ENCODE peak calls at places on chromosomes 1 and 21, in ten cellular contexts. One of them, this sample, is unnamed.

GRCh38 chr1:201020647-201021332 is 2.7 kb downstream of the KIF21B start:
- DNase-seq in GM12878: no peak
- DNase-seq in HCT116: no peak
- DNase-seq in A549: peak; percentile 78
- DNase-seq in neural progenitor cell: peak; percentile 93
- DNase-seq in GM23338: peak; percentile 84
- DNase-seq in PC-3: peak; percentile 47
- DNase-seq in OCI-LY7: peak; percentile 55
- DNase-seq in mesenchymal stem cell: peak; percentile 35
- DNase-seq in H9: peak; percentile 64
- DNase-seq in this sample: no peak

GRCh38 chr1:81915937-81916336 is 115.2 kb downstream of the ADGRL2 start:
- DNase-seq in HCT116: no peak
- DNase-seq in neural progenitor cell: no peak
- DNase-seq in A549: no peak
- DNase-seq in H9: no peak
- DNase-seq in mesenchymal stem cell: no peak
- DNase-seq in OCI-LY7: no peak
- DNase-seq in GM12878: no peak
- DNase-seq in PC-3: no peak
- DNase-seq in GM23338: no peak
- DNase-seq in this sample: no peak

GRCh38 chr1:111030590-111030989 is 66.9 kb upstream of the LRIF1 start:
- DNase-seq in OCI-LY7: peak; percentile 83
- DNase-seq in A549: peak; percentile 2
- DNase-seq in PC-3: peak; percentile 80
- DNase-seq in GM23338: peak; percentile 87
- DNase-seq in neural progenitor cell: peak; percentile 74
- DNase-seq in mesenchymal stem cell: peak; percentile 55
- DNase-seq in GM12878: peak; percentile 45
- DNase-seq in HCT116: peak; percentile 49
- DNase-seq in H9: peak; percentile 59
- DNase-seq in this sample: peak; percentile 22

GRCh38 chr1:94125551-94126514 is 4.9 kb upstream of the ABCA4 start:
- DNase-seq in neural progenitor cell: no peak
- DNase-seq in mesenchymal stem cell: no peak
- DNase-seq in PC-3: no peak
- DNase-seq in A549: no peak
- DNase-seq in HCT116: no peak
- DNase-seq in H9: peak; percentile 47
- DNase-seq in GM12878: no peak
- DNase-seq in OCI-LY7: no peak
- DNase-seq in GM23338: peak; percentile 54
- DNase-seq in this sample: no peak

GRCh38 chr1:154983776-154984466 is 777 bp downstream of the FLAD1 start:
- DNase-seq in HCT116: no peak
- DNase-seq in A549: no peak
- DNase-seq in neural progenitor cell: no peak
- DNase-seq in GM12878: no peak
- DNase-seq in OCI-LY7: peak; percentile 66
- DNase-seq in PC-3: peak; percentile 33
- DNase-seq in H9: no peak
- DNase-seq in mesenchymal stem cell: no peak
- DNase-seq in GM23338: no peak
- DNase-seq in this sample: no peak

GRCh38 chr1:51058863-51059262 is 43.2 kb upstream of the C1orf185 start:
- DNase-seq in GM23338: peak; percentile 27
- DNase-seq in mesenchymal stem cell: peak; percentile 57
- DNase-seq in neural progenitor cell: peak; percentile 44
- DNase-seq in H9: peak; percentile 40
- DNase-seq in OCI-LY7: peak; percentile 33
- DNase-seq in HCT116: no peak
- DNase-seq in GM12878: peak; percentile 12
- DNase-seq in A549: no peak
- DNase-seq in PC-3: peak; percentile 56
- DNase-seq in this sample: no peak

GRCh38 chr1:92952714-92953113 is 8.5 kb downstream of the DIPK1A start:
- DNase-seq in mesenchymal stem cell: no peak
- DNase-seq in A549: no peak
- DNase-seq in GM12878: no peak
- DNase-seq in H9: no peak
- DNase-seq in OCI-LY7: no peak
- DNase-seq in HCT116: no peak
- DNase-seq in PC-3: no peak
- DNase-seq in neural progenitor cell: no peak
- DNase-seq in GM23338: no peak
- DNase-seq in this sample: no peak

GRCh38 chr1:76136894-76137293 is 62.3 kb downstream of the ST6GALNAC3 start:
- DNase-seq in A549: no peak
- DNase-seq in GM23338: no peak
- DNase-seq in neural progenitor cell: no peak
- DNase-seq in H9: no peak
- DNase-seq in PC-3: no peak
- DNase-seq in HCT116: no peak
- DNase-seq in OCI-LY7: no peak
- DNase-seq in GM12878: no peak
- DNase-seq in mesenchymal stem cell: no peak
- DNase-seq in this sample: no peak

GRCh38 chr1:216071227-216071626 is 352.0 kb downstream of the USH2A start:
- DNase-seq in mesenchymal stem cell: no peak
- DNase-seq in H9: no peak
- DNase-seq in OCI-LY7: no peak
- DNase-seq in neural progenitor cell: no peak
- DNase-seq in GM23338: no peak
- DNase-seq in A549: no peak
- DNase-seq in PC-3: no peak
- DNase-seq in GM12878: no peak
- DNase-seq in HCT116: no peak
- DNase-seq in this sample: no peak

GRCh38 chr1:202014060-202014459 is 3.7 kb downstream of the ELF3 start:
- DNase-seq in GM12878: no peak
- DNase-seq in H9: no peak
- DNase-seq in neural progenitor cell: no peak
- DNase-seq in OCI-LY7: no peak
- DNase-seq in GM23338: no peak
- DNase-seq in PC-3: no peak
- DNase-seq in mesenchymal stem cell: no peak
- DNase-seq in HCT116: no peak
- DNase-seq in A549: no peak
- DNase-seq in this sample: no peak

GRCh38 chr1:32116531-32116930 is 8.7 kb downstream of the KPNA6 start:
- DNase-seq in OCI-LY7: no peak
- DNase-seq in H9: no peak
- DNase-seq in GM23338: no peak
- DNase-seq in PC-3: no peak
- DNase-seq in GM12878: no peak
- DNase-seq in neural progenitor cell: no peak
- DNase-seq in mesenchymal stem cell: peak; percentile 42
- DNase-seq in HCT116: no peak
- DNase-seq in A549: no peak
- DNase-seq in this sample: no peak

GRCh38 chr21:32278518-32279376 is at the start of gene MIS18A:
- DNase-seq in HCT116: peak; percentile 85
- DNase-seq in GM12878: peak; percentile 73
- DNase-seq in neural progenitor cell: peak; percentile 97
- DNase-seq in PC-3: peak; percentile 98
- DNase-seq in A549: peak; percentile 62
- DNase-seq in H9: peak; percentile 95
- DNase-seq in OCI-LY7: peak; percentile 94
- DNase-seq in GM23338: peak; percentile 95
- DNase-seq in mesenchymal stem cell: peak; percentile 98
- DNase-seq in this sample: peak; percentile 92

GRCh38 chr21:20971296-20971921 is 26.8 kb upstream of the NCAM2 start:
- DNase-seq in neural progenitor cell: peak; percentile 49
- DNase-seq in H9: peak; percentile 35
- DNase-seq in GM12878: no peak
- DNase-seq in A549: no peak
- DNase-seq in PC-3: peak; percentile 62
- DNase-seq in mesenchymal stem cell: peak; percentile 46
- DNase-seq in HCT116: no peak
- DNase-seq in GM23338: peak; percentile 84
- DNase-seq in OCI-LY7: peak; percentile 2
- DNase-seq in this sample: peak; percentile 39

GRCh38 chr1:42334240-42335049 is 590 bp downstream of the FOXJ3 start:
- DNase-seq in PC-3: peak; percentile 55
- DNase-seq in HCT116: peak; percentile 31
- DNase-seq in A549: peak; percentile 53
- DNase-seq in H9: peak; percentile 72
- DNase-seq in OCI-LY7: peak; percentile 50
- DNase-seq in GM23338: peak; percentile 65
- DNase-seq in neural progenitor cell: peak; percentile 75
- DNase-seq in mesenchymal stem cell: peak; percentile 78
- DNase-seq in GM12878: no peak
- DNase-seq in this sample: peak; percentile 27

GRCh38 chr1:32771561-32772280 is 45.4 kb downstream of the YARS1 start:
- DNase-seq in GM12878: no peak
- DNase-seq in HCT116: no peak
- DNase-seq in A549: no peak
- DNase-seq in mesenchymal stem cell: no peak
- DNase-seq in H9: peak; percentile 44
- DNase-seq in GM23338: no peak
- DNase-seq in neural progenitor cell: no peak
- DNase-seq in OCI-LY7: no peak
- DNase-seq in PC-3: no peak
- DNase-seq in this sample: no peak

GRCh38 chr1:58590019-58590418 is 13.0 kb upstream of the TACSTD2 start:
- DNase-seq in GM12878: no peak
- DNase-seq in HCT116: no peak
- DNase-seq in A549: no peak
- DNase-seq in GM23338: no peak
- DNase-seq in neural progenitor cell: no peak
- DNase-seq in mesenchymal stem cell: no peak
- DNase-seq in PC-3: no peak
- DNase-seq in OCI-LY7: no peak
- DNase-seq in H9: no peak
- DNase-seq in this sample: no peak

GRCh38 chr1:46490603-46491499 is 1.2 kb downstream of the DMBX1 start:
- DNase-seq in PC-3: no peak
- DNase-seq in mesenchymal stem cell: peak; percentile 32
- DNase-seq in HCT116: no peak
- DNase-seq in H9: no peak
- DNase-seq in A549: no peak
- DNase-seq in OCI-LY7: no peak
- DNase-seq in GM12878: no peak
- DNase-seq in neural progenitor cell: peak; percentile 47
- DNase-seq in GM23338: no peak
- DNase-seq in this sample: no peak

DNA sequence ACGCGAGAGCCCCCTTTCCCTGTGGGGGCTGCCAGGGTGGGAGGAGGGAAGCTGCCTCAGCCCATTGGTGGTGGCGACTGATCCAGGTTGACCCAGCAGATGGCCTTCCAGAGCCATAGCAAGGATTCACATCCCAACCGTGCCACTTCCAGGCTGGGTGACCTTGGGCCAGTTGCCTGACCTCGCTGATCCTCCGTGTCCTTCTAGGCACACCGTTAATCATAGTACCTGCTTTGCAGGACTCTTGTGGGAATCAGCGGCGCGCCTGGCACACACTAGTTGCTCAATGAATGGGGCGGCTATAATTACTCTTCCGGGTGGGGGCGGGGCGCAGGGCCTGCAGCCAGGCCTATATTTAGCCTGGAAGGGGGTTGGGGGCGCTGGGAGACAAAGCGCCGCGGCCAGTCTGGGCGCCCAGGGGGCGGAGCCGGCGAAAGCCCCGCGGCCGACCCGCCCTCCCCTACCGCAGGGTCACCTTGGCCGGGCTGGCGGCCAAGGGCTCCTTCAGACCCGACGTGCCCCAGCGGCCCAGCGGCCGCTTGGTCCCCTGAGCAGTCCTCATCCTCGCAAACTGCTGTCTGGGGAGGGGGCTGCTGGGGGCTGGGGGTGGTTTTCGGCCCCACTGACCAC is 5.1 kb downstream of the HSPB7 start:
- DNase-seq in neural progenitor cell: peak; percentile 72
- DNase-seq in PC-3: peak; percentile 18
- DNase-seq in OCI-LY7: peak; percentile 34
- DNase-seq in mesenchymal stem cell: peak; percentile 94
- DNase-seq in GM12878: peak; percentile 19
- DNase-seq in HCT116: peak; percentile 8
- DNase-seq in H9: peak; percentile 93
- DNase-seq in GM23338: peak; percentile 96
- DNase-seq in A549: peak; percentile 21
- DNase-seq in this sample: peak; percentile 59
- H3K4me1 ChIP-seq in neural progenitor cell: peaks cover 9% of the 10 kb centered on the region
- H3K4me1 ChIP-seq in PC-3: peaks cover 10% of the 10 kb centered on the region
- H3K4me1 ChIP-seq in OCI-LY7: peaks cover 21% of the 10 kb centered on the region
- H3K4me1 ChIP-seq in mesenchymal stem cell: peaks cover 22% of the 10 kb centered on the region
- H3K4me1 ChIP-seq in GM12878: peaks cover 33% of the 10 kb centered on the region
- H3K4me1 ChIP-seq in HCT116: peaks cover 10% of the 10 kb centered on the region
- H3K4me1 ChIP-seq in H9: peaks cover 8% of the 10 kb centered on the region
- H3K4me1 ChIP-seq in GM23338: peaks cover 36% of the 10 kb centered on the region
- H3K4me1 ChIP-seq in A549: peaks cover 32% of the 10 kb centered on the region
- H3K4me1 ChIP-seq in this sample: peaks cover 24% of the 10 kb centered on the region

GRCh38 chr1:11841245-11842153 is 6.1 kb downstream of the NPPA start:
- DNase-seq in PC-3: no peak
- DNase-seq in OCI-LY7: peak; percentile 23
- DNase-seq in neural progenitor cell: no peak
- DNase-seq in GM23338: no peak
- DNase-seq in mesenchymal stem cell: no peak
- DNase-seq in H9: no peak
- DNase-seq in GM12878: no peak
- DNase-seq in A549: no peak
- DNase-seq in HCT116: no peak
- DNase-seq in this sample: no peak
- H3K4me2 ChIP-seq in PC-3: no peak overlapping the region
- H3K4me2 ChIP-seq in OCI-LY7: peak overlapping the region; percentile 48
- H3K4me2 ChIP-seq in neural progenitor cell: no peak overlapping the region
- H3K4me2 ChIP-seq in GM23338: no peak overlapping the region
- H3K4me2 ChIP-seq in mesenchymal stem cell: no peak overlapping the region
- H3K4me2 ChIP-seq in H9: no peak overlapping the region
- H3K4me2 ChIP-seq in GM12878: no peak overlapping the region
- H3K4me2 ChIP-seq in A549: no peak overlapping the region
- H3K4me2 ChIP-seq in HCT116: no peak overlapping the region
- H3K4me2 ChIP-seq in this sample: no peak overlapping the region

DNA sequence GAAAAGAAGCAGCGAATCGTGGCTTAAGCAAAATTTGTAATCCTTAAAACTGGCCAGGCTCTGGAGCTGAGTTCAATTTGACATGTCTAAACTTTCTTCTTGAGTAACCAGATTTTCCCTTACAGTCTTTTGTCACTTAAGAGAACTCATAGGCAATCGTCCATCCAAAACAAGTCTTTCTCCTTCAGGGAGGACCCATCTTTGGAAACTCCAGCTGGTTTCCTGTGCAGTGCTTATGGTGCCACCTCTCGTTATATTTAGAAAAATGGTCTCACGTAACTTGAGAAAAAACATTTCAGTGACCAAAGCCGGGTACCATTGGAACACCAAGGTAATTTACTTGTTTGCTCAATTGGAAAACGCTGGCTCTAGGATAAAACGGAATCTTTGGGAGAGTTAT is 1.9 kb upstream of the PTTG1IP start:
- DNase-seq in HCT116: no peak
- DNase-seq in mesenchymal stem cell: no peak
- DNase-seq in H9: no peak
- DNase-seq in A549: no peak
- DNase-seq in GM23338: no peak
- DNase-seq in PC-3: peak; percentile 51
- DNase-seq in OCI-LY7: peak; percentile 34
- DNase-seq in neural progenitor cell: no peak
- DNase-seq in GM12878: no peak
- DNase-seq in this sample: peak; percentile 26
- H3K4me1 ChIP-seq in HCT116: peaks cover 20% of the 10 kb centered on the region
- H3K4me1 ChIP-seq in mesenchymal stem cell: peaks cover 20% of the 10 kb centered on the region
- H3K4me1 ChIP-seq in H9: peaks cover 6% of the 10 kb centered on the region
- H3K4me1 ChIP-seq in A549: peaks cover 44% of the 10 kb centered on the region
- H3K4me1 ChIP-seq in GM23338: peaks cover 24% of the 10 kb centered on the region
- H3K4me1 ChIP-seq in PC-3: peaks cover 58% of the 10 kb centered on the region
- H3K4me1 ChIP-seq in OCI-LY7: peaks cover 34% of the 10 kb centered on the region
- H3K4me1 ChIP-seq in neural progenitor cell: peaks cover 11% of the 10 kb centered on the region
- H3K4me1 ChIP-seq in GM12878: peaks cover 28% of the 10 kb centered on the region
- H3K4me1 ChIP-seq in this sample: peaks cover 36% of the 10 kb centered on the region

GRCh38 chr1:25711555-25712298 is 88.3 kb upstream of the SELENON start:
- DNase-seq in H9: no peak
- DNase-seq in OCI-LY7: peak; percentile 48
- DNase-seq in GM23338: no peak
- DNase-seq in neural progenitor cell: no peak
- DNase-seq in A549: no peak
- DNase-seq in GM12878: no peak
- DNase-seq in mesenchymal stem cell: peak; percentile 62
- DNase-seq in PC-3: peak; percentile 74
- DNase-seq in HCT116: no peak
- DNase-seq in this sample: peak; percentile 41
- H3K4me2 ChIP-seq in H9: no peak overlapping the region
- H3K4me2 ChIP-seq in OCI-LY7: peak overlapping the region; percentile 32
- H3K4me2 ChIP-seq in GM23338: no peak overlapping the region
- H3K4me2 ChIP-seq in neural progenitor cell: no peak overlapping the region
- H3K4me2 ChIP-seq in A549: no peak overlapping the region
- H3K4me2 ChIP-seq in GM12878: no peak overlapping the region
- H3K4me2 ChIP-seq in mesenchymal stem cell: no peak overlapping the region
- H3K4me2 ChIP-seq in PC-3: peak overlapping the region; percentile 60
- H3K4me2 ChIP-seq in HCT116: no peak overlapping the region
- H3K4me2 ChIP-seq in this sample: no peak overlapping the region

This sample was measured in astrocyte.